ENCODE peak calls at places on chromosomes 13 and 19, in seven cellular contexts. O is GM12892, E is SK-N-SH, M is K562, F is GM12891, Z is H1, K is HepG2. I is an unnamed sample.

GRCh38 chr13:42696191-42696590 is 85.2 kb upstream of the FAM216B start:
- DNase-seq in O (no peak), E (no peak), M (no peak), F (no peak), Z (no peak), K (no peak), I (no peak)

GRCh38 chr19:54331626-54332025 is 7.3 kb downstream of the LILRA4 start:
- DNase-seq in O (no peak), E (no peak), M (no peak), F (no peak), Z (no peak), K (no peak), I (no peak)

GRCh38 chr19:55479451-55480230 is 3.2 kb downstream of the ZNF628 start:
- DNase-seq in O (no peak), E (no peak), M (no peak), F (no peak), Z (no peak), K (no peak), I (no peak)

GRCh38 chr13:45907501-45907900 is 55.9 kb upstream of the SIAH3 start:
- DNase-seq in O (no peak), E (no peak), M (no peak), F (no peak), Z (no peak), K (no peak), I (no peak)

GRCh38 chr13:90402613-90403012 is 944.9 kb upstream of the MIR17HG start:
- DNase-seq in O (no peak), E (no peak), M (no peak), F (no peak), Z (no peak), K (no peak), I (no peak)

GRCh38 chr13:105598551-105598950 is 936.9 kb downstream of the EFNB2 start:
- DNase-seq in O (no peak), E (no peak), M (no peak), F (no peak), Z (no peak), K (no peak), I (no peak)

GRCh38 chr13:43307921-43308433 is 284.6 kb downstream of the DNAJC15 start:
- DNase-seq in O (peak; percentile 13), E (peak; percentile 71), M (peak; percentile 4), F (peak; percentile 22), Z (no peak), K (peak; percentile 86), I (peak; percentile 68)

GRCh38 chr13:95713651-95714050 is 36.7 kb downstream of the DNAJC3 start:
- DNase-seq in O (no peak), E (no peak), M (no peak), F (no peak), Z (no peak), K (no peak), I (no peak)

GRCh38 chr13:85132986-85133385 is 666.2 kb downstream of the SLITRK6 start:
- DNase-seq in O (no peak), E (no peak), M (no peak), F (no peak), Z (no peak), K (no peak), I (no peak)

GRCh38 chr13:108270442-108270841 is 924 bp downstream of the TNFSF13B start:
- DNase-seq in O (no peak), E (peak; percentile 37), M (no peak), F (no peak), Z (no peak), K (no peak), I (no peak)

GRCh38 chr13:34161829-34162544 is 344.0 kb downstream of the RFC3 start:
- DNase-seq in O (no peak), E (no peak), M (no peak), F (no peak), Z (no peak), K (peak; percentile 25), I (no peak)

GRCh38 chr19:5693195-5694166 is 3.4 kb downstream of the RPL36 start:
- DNase-seq in O (no peak), E (peak; percentile 31), M (no peak), F (no peak), Z (no peak), K (no peak), I (no peak)

GRCh38 chr19:4264812-4265211 is 14.3 kb upstream of the SHD start:
- DNase-seq in O (no peak), E (no peak), M (no peak), F (no peak), Z (no peak), K (no peak), I (no peak)

GRCh38 chr13:100433475-100433874 is 155.1 kb downstream of the GGACT start:
- DNase-seq in O (no peak), E (no peak), M (no peak), F (no peak), Z (no peak), K (no peak), I (no peak)

GRCh38 chr13:94617389-94618000 is 15.8 kb downstream of the GPR180 start:
- DNase-seq in O (no peak), E (peak; percentile 32), M (peak; percentile 37), F (no peak), Z (no peak), K (peak; percentile 21), I (no peak)

GRCh38 chr19:53912653-53913052 is 3.6 kb downstream of the CACNG7 start:
- DNase-seq in O (no peak), E (peak; percentile 62), M (peak; percentile 63), F (no peak), Z (no peak), K (no peak), I (no peak)

GRCh38 chr19:52695996-52696395 is 38.8 kb downstream of the ZNF611 start:
- DNase-seq in O (no peak), E (no peak), M (no peak), F (no peak), Z (no peak), K (no peak), I (no peak)

GRCh38 chr13:98771838-98772611 is 19.6 kb upstream of the SLC15A1 start:
- DNase-seq in O (no peak), E (no peak), M (no peak), F (no peak), Z (no peak), K (no peak), I (no peak)

GRCh38 chr19:35474104-35474503 is 16.2 kb downstream of the KRTDAP start:
- DNase-seq in O (no peak), E (no peak), M (no peak), F (no peak), Z (no peak), K (no peak), I (no peak)

GRCh38 chr13:29576581-29576980 is 18.9 kb downstream of the SLC7A1 start:
- DNase-seq in O (no peak), E (no peak), M (no peak), F (no peak), Z (no peak), K (no peak), I (no peak)

GRCh38 chr19:1260749-1261511 is 8.2 kb upstream of the CIRBP start:
- DNase-seq in O (peak; percentile 98), E (peak; percentile 97), M (peak; percentile 98), F (peak; percentile 96), Z (peak; percentile 93), K (peak; percentile 88), I (peak; percentile 85)

GRCh38 chr19:1258707-1259205 is 10.4 kb downstream of the MIDN start:
- DNase-seq in O (no peak), E (no peak), M (no peak), F (no peak), Z (no peak), K (no peak), I (no peak)

GRCh38 chr19:1259873-1260748 is 9.0 kb upstream of the CIRBP start:
- DNase-seq in O (no peak), E (no peak), M (no peak), F (no peak), Z (no peak), K (no peak), I (no peak)

GRCh38 chr19:1258161-1258492 is 9.7 kb downstream of the MIDN start:
- DNase-seq in O (no peak), E (no peak), M (no peak), F (no peak), Z (no peak), K (no peak), I (no peak)

GRCh38 chr19:1259206-1259872 is 9.8 kb upstream of the CIRBP start:
- DNase-seq in O (peak; percentile 81), E (peak; percentile 62), M (peak; percentile 79), F (no peak), Z (no peak), K (peak; percentile 86), I (peak; percentile 73)
- TF ChIP-seq TAF1 in O (no peak), E (no peak), M (no peak), F (no peak), Z (no peak), K (peak; percentile 66), I (no peak)

GRCh38 chr19:47813304-47813994 is 8.3 kb upstream of the CRX start:
- DNase-seq in O (peak; percentile 61), E (peak; percentile 86), M (peak; percentile 91), F (peak; percentile 80), Z (peak; percentile 78), K (peak; percentile 58), I (no peak)
- TF ChIP-seq TAF1 in O (no peak), E (no peak), M (no peak), F (no peak), Z (no peak), K (no peak), I (no peak)

DNA sequence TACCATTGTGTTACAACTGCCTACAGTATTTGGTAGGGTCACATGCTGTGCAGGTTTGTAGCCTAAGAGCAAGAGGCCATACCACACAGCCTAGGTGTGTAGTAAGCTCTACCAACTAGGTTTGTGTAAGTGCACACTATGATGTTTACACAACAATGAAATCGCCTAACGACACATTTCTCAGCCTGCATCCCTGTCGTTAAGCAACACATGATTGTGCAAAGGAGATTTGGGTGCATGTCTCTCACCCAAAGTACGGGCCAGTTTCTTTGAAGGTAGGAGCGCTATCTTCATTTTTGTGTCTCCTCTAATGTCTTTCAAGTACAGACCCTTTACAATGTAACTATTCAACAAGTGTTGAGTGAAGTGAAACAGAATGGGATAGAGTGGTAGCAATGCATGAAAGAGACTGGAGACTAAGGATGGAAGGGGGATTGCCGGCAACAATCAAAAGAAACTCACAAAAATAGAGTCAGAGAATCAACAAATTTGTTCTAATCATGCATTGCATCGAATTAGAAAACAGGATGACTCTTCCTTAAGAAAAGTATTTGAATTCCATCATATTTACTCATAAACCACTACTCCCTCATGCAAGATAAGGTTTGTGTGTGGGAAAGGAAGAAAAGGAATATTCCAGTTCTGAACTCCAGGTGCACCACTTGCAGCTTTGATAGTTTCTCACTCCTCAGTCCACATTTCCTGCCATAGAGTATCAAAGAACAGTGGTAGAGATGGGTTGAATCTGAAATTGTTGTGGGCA is 60.2 kb upstream of the TNFRSF19 start:
- DNase-seq in O (no peak), E (no peak), M (no peak), F (no peak), Z (no peak), K (no peak), I (no peak)
- TF ChIP-seq TAF1 in O (no peak), E (no peak), M (no peak), F (no peak), Z (no peak), K (no peak), I (no peak)

DNA sequence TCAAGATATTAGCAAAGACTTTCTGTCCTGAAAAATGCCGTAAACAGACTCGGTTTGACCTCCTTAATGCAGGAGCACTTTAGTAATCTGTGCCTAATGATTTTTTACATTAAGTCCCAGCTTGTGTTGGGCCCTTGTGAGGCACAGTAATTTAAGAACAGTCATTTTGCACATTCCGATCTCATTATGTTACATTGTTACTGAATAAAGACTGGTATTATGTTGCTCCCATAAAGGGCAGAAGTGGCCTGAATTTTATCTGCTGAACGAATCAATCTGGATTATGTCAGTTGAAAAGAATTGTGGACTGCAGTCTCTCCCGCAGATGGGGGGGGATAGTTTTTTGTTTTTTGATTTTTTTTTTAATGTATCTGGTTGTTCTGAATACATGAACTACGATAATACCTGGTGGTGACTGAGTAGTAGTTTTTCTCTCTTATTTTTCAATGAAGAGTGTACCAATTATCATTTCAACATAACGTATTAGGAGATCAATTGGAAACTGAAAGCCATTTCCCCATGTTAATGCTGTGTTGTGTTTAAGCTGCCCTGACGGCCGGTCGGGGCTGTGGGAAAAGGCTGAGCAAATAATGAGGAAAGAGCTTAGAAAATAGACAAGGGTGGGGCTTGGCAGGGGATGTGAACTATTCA is 290.2 kb downstream of the ZNF536 start:
- DNase-seq in O (no peak), E (no peak), M (no peak), F (no peak), Z (no peak), K (peak; percentile 44), I (no peak)
- TF ChIP-seq TAF1 in O (no peak), E (no peak), M (no peak), F (no peak), Z (no peak), K (no peak), I (no peak)

I was measured in GM12878.